ENCODE peak calls at places on chromosomes 1 and 21, in eight cellular contexts. Z is heart left ventricle, G is K562, Q is cardiac fibroblast, X is caudate nucleus, T is hypothalamus, P is GM23248, W is GDM1. L is an unnamed sample.

GRCh38 chr1:106924360-106924759 is 132.1 kb upstream of the PRMT6 start:
- DNase-seq in P (peak), W (no peak), G (no peak), Q (no peak), T (peak), Z (no peak), X (no peak), L (no peak)

GRCh38 chr1:88742546-88742945 is 58.5 kb downstream of the PKN2 start:
- DNase-seq in X (no peak), Z (no peak), G (no peak), Q (peak), W (no peak), P (no peak), T (no peak), L (no peak)

GRCh38 chr1:27503033-27503432 is 13.1 kb upstream of the WASF2 start:
- DNase-seq in P (no peak), W (no peak), X (no peak), Q (no peak), T (no peak), G (no peak), Z (no peak), L (no peak)

GRCh38 chr1:3672971-3673361 is 20.6 kb downstream of the TP73 start:
- DNase-seq in X (no peak), W (no peak), T (no peak), P (no peak), Z (no peak), G (no peak), Q (no peak), L (no peak)

GRCh38 chr1:236480758-236481436 is 42.9 kb upstream of the LGALS8 start:
- DNase-seq in X (no peak), P (no peak), Z (no peak), T (no peak), W (no peak), G (peak), Q (no peak), L (no peak)

GRCh38 chr1:192573499-192573898 is 2.1 kb upstream of the RGS1 start:
- DNase-seq in Z (no peak), Q (peak), T (no peak), X (no peak), W (no peak), G (no peak), P (peak), L (no peak)

GRCh38 chr1:181140398-181140797 is 51.9 kb downstream of the IER5 start:
- DNase-seq in Z (no peak), T (no peak), P (peak), G (no peak), Q (peak), W (no peak), X (no peak), L (no peak)

GRCh38 chr1:85571830-85572229 is 8.7 kb upstream of the CCN1 start:
- DNase-seq in W (no peak), Q (no peak), X (no peak), G (no peak), T (no peak), P (no peak), Z (no peak), L (no peak)

GRCh38 chr1:1777510-1777909 is 760 bp downstream of the NADK start:
- DNase-seq in Z (peak), P (peak), Q (peak), X (no peak), G (peak), T (no peak), W (no peak), L (no peak)

GRCh38 chr1:21302747-21303715 is 12.8 kb upstream of the ECE1 start:
- DNase-seq in Z (no peak), G (no peak), T (no peak), Q (peak), P (peak), X (no peak), W (no peak), L (no peak)

GRCh38 chr1:151157067-151157531 is 650 bp downstream of the TNFAIP8L2 start:
- DNase-seq in W (peak), Q (no peak), T (no peak), Z (no peak), G (no peak), P (no peak), X (no peak), L (peak)

GRCh38 chr21:37176716-37177115 is 90.4 kb downstream of the VPS26C start:
- DNase-seq in P (no peak), Q (no peak), W (no peak), Z (no peak), G (no peak), X (no peak), T (no peak), L (no peak)

GRCh38 chr1:54361342-54361741 is 44.9 kb downstream of the SSBP3 start:
- DNase-seq in W (no peak), G (no peak), X (no peak), T (peak), Q (no peak), Z (no peak), P (no peak), L (no peak)

L was measured in SIG-M5.